ENCODE peak calls at places on chromosomes 16 and 17, in four cellular contexts. One of them, this sample, is unnamed. For H3K4me1, the result is how much of the 10 kb centered on the place peaks cover.

GRCh38 chr16:82368041-82368440 is 198.0 kb upstream of the MPHOSPH6 start:
- DNase-seq in neuronal stem cell: no peak
- DNase-seq in H9: peak
- DNase-seq in IMR-90: peak
- DNase-seq in this sample: peak

GRCh38 chr17:38628441-38628840 is 22.7 kb upstream of the SRCIN1 start:
- DNase-seq in H9: peak
- DNase-seq in IMR-90: peak
- DNase-seq in neuronal stem cell: no peak
- DNase-seq in this sample: peak

GRCh38 chr16:85074225-85074914 is 37.9 kb downstream of the CIBAR2 start:
- DNase-seq in H9: no peak
- DNase-seq in IMR-90: no peak
- DNase-seq in neuronal stem cell: no peak
- DNase-seq in this sample: no peak

GRCh38 chr17:55340171-55340570 is 75.4 kb downstream of the HLF start:
- DNase-seq in IMR-90: no peak
- DNase-seq in neuronal stem cell: no peak
- DNase-seq in H9: no peak
- DNase-seq in this sample: no peak

GRCh38 chr16:782766-783403 is 5.3 kb downstream of the RPUSD1 start:
- DNase-seq in IMR-90: no peak
- DNase-seq in H9: no peak
- DNase-seq in neuronal stem cell: no peak
- DNase-seq in this sample: no peak

GRCh38 chr16:67001726-67002125 is 13.3 kb downstream of the CES4A start:
- DNase-seq in H9: no peak
- DNase-seq in IMR-90: no peak
- DNase-seq in neuronal stem cell: no peak
- DNase-seq in this sample: no peak

GRCh38 chr16:48378836-48379235 is 6.4 kb downstream of the SIAH1 start:
- DNase-seq in IMR-90: no peak
- DNase-seq in H9: no peak
- DNase-seq in neuronal stem cell: no peak
- DNase-seq in this sample: no peak

GRCh38 chr16:48381201-48381600 is 4.0 kb downstream of the SIAH1 start:
- DNase-seq in IMR-90: peak
- DNase-seq in neuronal stem cell: no peak
- DNase-seq in H9: no peak
- DNase-seq in this sample: no peak

GRCh38 chr17:44170499-44171201 is at the start of gene ASB16:
- DNase-seq in neuronal stem cell: no peak
- DNase-seq in H9: peak
- DNase-seq in IMR-90: peak
- DNase-seq in this sample: peak

GRCh38 chr16:4695473-4696171 is 2.3 kb downstream of the NUDT16L1 start:
- DNase-seq in H9: no peak
- DNase-seq in neuronal stem cell: no peak
- DNase-seq in IMR-90: no peak
- DNase-seq in this sample: no peak

GRCh38 chr17:6454495-6455320 is 10.5 kb downstream of the PIMREG start:
- DNase-seq in neuronal stem cell: no peak
- DNase-seq in H9: peak
- DNase-seq in IMR-90: no peak
- DNase-seq in this sample: peak

GRCh38 chr17:1736348-1737281 is 6.1 kb upstream of the SERPINF2 start:
- DNase-seq in neuronal stem cell: no peak
- DNase-seq in IMR-90: peak
- DNase-seq in H9: no peak
- DNase-seq in this sample: no peak

GRCh38 chr16:68539704-68540370 is 746 bp downstream of the ZFP90 start:
- DNase-seq in H9: peak
- DNase-seq in neuronal stem cell: no peak
- DNase-seq in IMR-90: no peak
- DNase-seq in this sample: peak

GRCh38 chr16:81497690-81498089 is 53.1 kb downstream of the CMIP start:
- DNase-seq in H9: no peak
- DNase-seq in neuronal stem cell: no peak
- DNase-seq in IMR-90: no peak
- DNase-seq in this sample: no peak

GRCh38 chr16:28931801-28932225 is at the start of gene CD19:
- DNase-seq in H9: no peak
- DNase-seq in neuronal stem cell: no peak
- DNase-seq in IMR-90: no peak
- DNase-seq in this sample: no peak

GRCh38 chr16:31700200-31700529 is 172.5 kb downstream of the AHSP start:
- DNase-seq in H9: peak
- DNase-seq in IMR-90: no peak
- DNase-seq in neuronal stem cell: no peak
- DNase-seq in this sample: no peak

GRCh38 chr17:74274703-74275340 is 788 bp downstream of the DNAI2 start:
- DNase-seq in H9: no peak
- DNase-seq in neuronal stem cell: no peak
- DNase-seq in IMR-90: no peak
- DNase-seq in this sample: no peak

GRCh38 chr16:19844945-19845641 is 39.6 kb downstream of the GPRC5B start:
- DNase-seq in H9: no peak
- DNase-seq in neuronal stem cell: no peak
- DNase-seq in IMR-90: peak
- DNase-seq in this sample: no peak

DNA sequence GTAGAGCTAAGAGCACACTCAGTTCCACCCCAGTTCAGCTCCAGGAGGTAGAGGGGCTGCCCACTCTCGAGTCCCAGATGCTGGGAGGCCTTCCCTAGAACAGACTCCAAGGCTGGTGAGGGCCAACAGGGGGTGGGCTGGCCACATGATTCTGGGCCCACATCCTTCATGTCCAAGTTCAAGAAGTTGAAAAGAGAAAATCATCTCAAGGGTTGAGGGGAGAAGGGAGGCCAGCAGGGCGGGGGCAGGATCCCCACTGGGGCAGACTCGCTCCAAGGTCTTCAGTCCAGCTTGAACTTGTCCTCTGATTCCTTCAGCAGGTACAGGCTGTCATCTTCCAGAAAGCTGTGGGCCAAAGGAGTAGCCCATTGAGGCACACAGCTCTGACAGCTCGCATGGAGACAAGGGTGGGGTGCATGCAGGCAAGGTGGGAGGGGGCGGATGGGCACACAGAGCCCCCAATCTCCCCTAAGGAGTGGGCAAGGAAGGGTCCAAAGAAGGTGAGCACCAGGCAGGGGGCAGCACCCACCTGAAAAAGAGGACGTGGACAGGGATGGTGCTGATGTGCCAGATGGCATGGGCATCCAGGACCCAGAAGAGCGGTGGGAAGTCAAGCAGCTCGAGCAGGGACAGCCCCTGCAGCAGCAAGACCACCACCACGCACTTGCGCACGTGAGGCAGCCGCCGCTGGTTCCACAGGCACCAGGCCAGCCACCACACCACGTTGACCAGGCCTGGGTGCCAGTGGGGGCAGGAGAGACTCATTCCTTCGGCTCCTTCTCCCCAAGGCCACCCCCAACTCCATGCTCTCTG is 4.5 kb downstream of the PNMT start:
- DNase-seq in IMR-90: no peak
- DNase-seq in neuronal stem cell: no peak
- DNase-seq in H9: no peak
- DNase-seq in this sample: no peak
- H2BK15ac ChIP-seq in IMR-90: no peak
- H2BK15ac ChIP-seq in neuronal stem cell: no peak
- H2BK15ac ChIP-seq in H9: no peak
- H2BK15ac ChIP-seq in this sample: no peak

GRCh38 chr17:75524269-75524970 is 1.1 kb upstream of the LLGL2 start:
- DNase-seq in neuronal stem cell: no peak
- DNase-seq in IMR-90: no peak
- DNase-seq in H9: no peak
- DNase-seq in this sample: no peak

GRCh38 chr17:75523647-75524046 is 1.9 kb upstream of the LLGL2 start:
- DNase-seq in neuronal stem cell: no peak
- DNase-seq in IMR-90: no peak
- DNase-seq in H9: no peak
- DNase-seq in this sample: no peak

GRCh38 chr17:75525806-75526554 is 483 bp downstream of the LLGL2 start:
- DNase-seq in IMR-90: no peak
- DNase-seq in H9: peak
- DNase-seq in neuronal stem cell: peak
- DNase-seq in this sample: peak

GRCh38 chr17:75526555-75527270 is 1.2 kb downstream of the LLGL2 start:
- DNase-seq in neuronal stem cell: no peak
- DNase-seq in H9: peak
- DNase-seq in IMR-90: no peak
- DNase-seq in this sample: peak

GRCh38 chr17:75524971-75525805 is at the start of gene LLGL2:
- DNase-seq in IMR-90: peak
- DNase-seq in H9: peak
- DNase-seq in neuronal stem cell: peak
- DNase-seq in this sample: peak
- H3K18ac ChIP-seq in IMR-90: no peak
- H3K18ac ChIP-seq in H9: no peak
- H3K18ac ChIP-seq in neuronal stem cell: peak
- H3K18ac ChIP-seq in this sample: peak

GRCh38 chr16:2149630-2150417 is 1.4 kb downstream of the RAB26 start:
- DNase-seq in neuronal stem cell: no peak
- DNase-seq in IMR-90: no peak
- DNase-seq in H9: peak
- DNase-seq in this sample: peak

GRCh38 chr16:2148714-2149629 is 547 bp downstream of the RAB26 start:
- DNase-seq in IMR-90: no peak
- DNase-seq in H9: peak
- DNase-seq in neuronal stem cell: no peak
- DNase-seq in this sample: peak

GRCh38 chr16:2147378-2147777 is 1.0 kb upstream of the RAB26 start:
- DNase-seq in IMR-90: no peak
- DNase-seq in neuronal stem cell: no peak
- DNase-seq in H9: no peak
- DNase-seq in this sample: no peak

GRCh38 chr16:2146739-2147138 is 1.7 kb upstream of the RAB26 start:
- DNase-seq in neuronal stem cell: no peak
- DNase-seq in IMR-90: no peak
- DNase-seq in H9: no peak
- DNase-seq in this sample: no peak

GRCh38 chr16:2147981-2148671 is at the start of gene RAB26:
- DNase-seq in H9: peak
- DNase-seq in IMR-90: peak
- DNase-seq in neuronal stem cell: peak
- DNase-seq in this sample: peak
- H3K4me1 ChIP-seq in H9: under half
- H3K4me1 ChIP-seq in IMR-90: under half
- H3K4me1 ChIP-seq in neuronal stem cell: under half
- H3K4me1 ChIP-seq in this sample: under half

GRCh38 chr17:59387351-59388069 is 56.1 kb downstream of the YPEL2 start:
- DNase-seq in H9: no peak
- DNase-seq in neuronal stem cell: no peak
- DNase-seq in IMR-90: no peak
- DNase-seq in this sample: no peak
- H2BK15ac ChIP-seq in H9: no peak
- H2BK15ac ChIP-seq in neuronal stem cell: no peak
- H2BK15ac ChIP-seq in IMR-90: no peak
- H2BK15ac ChIP-seq in this sample: no peak

GRCh38 chr17:80857721-80858171 is 133.9 kb upstream of the CHMP6 start:
- DNase-seq in H9: no peak
- DNase-seq in IMR-90: no peak
- DNase-seq in neuronal stem cell: no peak
- DNase-seq in this sample: no peak

GRCh38 chr17:80858301-80859003 is 133.2 kb upstream of the CHMP6 start:
- DNase-seq in IMR-90: peak
- DNase-seq in H9: no peak
- DNase-seq in neuronal stem cell: no peak
- DNase-seq in this sample: no peak

GRCh38 chr17:80860101-80860671 is 131.5 kb upstream of the CHMP6 start:
- DNase-seq in IMR-90: no peak
- DNase-seq in neuronal stem cell: no peak
- DNase-seq in H9: no peak
- DNase-seq in this sample: no peak

GRCh38 chr17:80860703-80861359 is 130.8 kb upstream of the CHMP6 start:
- DNase-seq in IMR-90: no peak
- DNase-seq in neuronal stem cell: no peak
- DNase-seq in H9: no peak
- DNase-seq in this sample: no peak

GRCh38 chr17:80859004-80859941 is 132.4 kb upstream of the CHMP6 start:
- DNase-seq in neuronal stem cell: no peak
- DNase-seq in H9: peak
- DNase-seq in IMR-90: peak
- DNase-seq in this sample: peak
- H3K18ac ChIP-seq in neuronal stem cell: peak
- H3K18ac ChIP-seq in H9: no peak
- H3K18ac ChIP-seq in IMR-90: peak
- H3K18ac ChIP-seq in this sample: no peak

DNA sequence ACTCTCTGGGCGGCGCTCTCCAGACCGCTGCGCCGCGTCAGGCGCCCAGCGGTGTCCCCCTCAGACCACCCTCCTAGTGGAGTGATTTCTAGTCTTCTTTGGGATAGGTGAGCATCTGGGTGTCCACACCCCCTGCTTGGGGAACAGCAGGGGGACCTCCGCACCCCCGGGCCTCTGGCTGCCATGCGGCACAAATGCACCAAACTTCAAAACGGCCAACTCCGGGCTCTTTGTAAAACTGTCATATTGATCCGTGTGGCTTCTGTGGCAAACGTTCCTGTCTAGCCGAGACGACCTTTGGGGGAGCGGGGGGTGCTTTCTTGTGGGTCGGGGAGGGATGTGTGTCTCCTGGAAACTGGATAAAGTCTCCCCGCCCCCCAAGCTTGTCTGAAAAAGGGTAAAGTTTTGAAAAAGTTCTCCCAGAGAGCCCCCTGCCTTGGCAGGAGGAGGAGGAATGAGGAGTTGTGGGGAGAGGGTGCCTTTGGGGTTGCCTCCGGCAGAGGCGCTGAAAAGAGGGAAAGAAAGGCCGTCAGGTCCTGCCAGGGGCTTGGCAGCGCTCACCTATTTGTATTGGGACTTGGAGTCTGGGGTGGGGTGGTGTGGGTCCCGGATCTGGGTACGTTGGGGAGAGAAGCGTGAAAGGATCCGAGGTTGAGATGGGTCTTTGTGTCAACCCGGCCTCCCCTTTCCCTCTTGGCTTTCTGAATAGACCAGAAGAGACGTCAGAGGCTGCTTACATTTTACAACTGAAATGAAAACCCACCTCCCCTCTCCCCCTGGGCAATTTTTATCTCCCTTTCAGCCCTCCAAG is 2.2 kb upstream of the CHD3 start:
- DNase-seq in H9: peak
- DNase-seq in IMR-90: peak
- DNase-seq in neuronal stem cell: peak
- DNase-seq in this sample: peak
- H3K4me1 ChIP-seq in H9: under half
- H3K4me1 ChIP-seq in IMR-90: under half
- H3K4me1 ChIP-seq in neuronal stem cell: under half
- H3K4me1 ChIP-seq in this sample: under half

GRCh38 chr16:89606006-89606405 is 7.4 kb upstream of the DPEP1 start:
- DNase-seq in H9: no peak
- DNase-seq in neuronal stem cell: no peak
- DNase-seq in IMR-90: no peak
- DNase-seq in this sample: no peak
- H2BK15ac ChIP-seq in H9: no peak
- H2BK15ac ChIP-seq in neuronal stem cell: peak
- H2BK15ac ChIP-seq in IMR-90: no peak
- H2BK15ac ChIP-seq in this sample: no peak